ENCODE peak calls at places on chromosome 18, in seven cellular contexts. D is nucleus accumbens; R is coronary artery; U is cortex of kidney; E is GDM1; Y is D341Med; F is naive thymus-derived CD8-positive, alpha-beta T cell. T is an unnamed sample.
A peak's percentile ranks its signal among the peaks of the same experiment; 100 is the strongest.

GRCh38 chr18:51169731-51170130 is 27.8 kb downstream of the MEX3C start:
- DNase-seq in Y (no peak), U (no peak), D (no peak), R (no peak), F (no peak), E (no peak), T (peak; percentile 34)

GRCh38 chr18:32734442-32734841 is 38.4 kb downstream of the KLHL14 start:
- DNase-seq in E (no peak), F (no peak), U (no peak), R (no peak), D (no peak), Y (no peak), T (no peak)

GRCh38 chr18:55229682-55230081 is 270.4 kb upstream of the CCDC68 start:
- DNase-seq in Y (no peak), E (no peak), R (no peak), D (no peak), F (no peak), U (no peak), T (no peak)

GRCh38 chr18:62778976-62779869 is 63.9 kb downstream of the PHLPP1 start:
- DNase-seq in F (no peak), E (no peak), Y (no peak), U (no peak), D (no peak), R (no peak), T (no peak)

GRCh38 chr18:79540161-79540913 is 139.3 kb upstream of the CTDP1 start:
- DNase-seq in Y (no peak), F (no peak), R (peak; percentile 35), D (no peak), U (no peak), E (no peak), T (no peak)

GRCh38 chr18:58313491-58314032 is 269.5 kb downstream of the NEDD4L start:
- DNase-seq in R (no peak), D (no peak), Y (no peak), F (no peak), U (no peak), E (no peak), T (no peak)

GRCh38 chr18:51278045-51278649 is 80.7 kb upstream of the MEX3C start:
- DNase-seq in Y (peak; percentile 62), F (no peak), R (no peak), E (peak; percentile 28), U (no peak), D (peak; percentile 7), T (peak; percentile 59)

GRCh38 chr18:34203866-34204265 is 20.8 kb downstream of the NOL4 start:
- DNase-seq in E (no peak), R (no peak), F (no peak), D (no peak), Y (no peak), U (no peak), T (no peak)

GRCh38 chr18:38481576-38481975 is 916.0 kb upstream of the CELF4 start:
- DNase-seq in Y (no peak), R (no peak), U (no peak), D (no peak), F (no peak), E (peak; percentile 85), T (no peak)